ENCODE peak calls at places on chromosome 21, in four cellular contexts. U is uterus, H is kidney epithelial cell, Y is HFF-Myc. V is an unnamed sample.
A peak's percentile ranks its signal among the peaks of the same experiment; 100 is the strongest.

GRCh38 chr21:14959343-14959742 is 105.5 kb downstream of the NRIP1 start:
- DNase-seq in U (no peak), Y (no peak), H (no peak), V (no peak)

GRCh38 chr21:33434770-33435360 is 31.7 kb downstream of the IFNGR2 start:
- DNase-seq in U (no peak), H (peak; percentile 82), Y (peak; percentile 59), V (peak; percentile 92)

GRCh38 chr21:15552914-15553491 is 176.8 kb upstream of the USP25 start:
- DNase-seq in U (no peak), H (no peak), Y (no peak), V (peak; percentile 1)

GRCh38 chr21:17673261-17674020 is 60.7 kb upstream of the BTG3 start:
- DNase-seq in H (no peak), U (no peak), Y (peak; percentile 15), V (no peak)

GRCh38 chr21:17742181-17742580 is 77.0 kb downstream of the C21orf91 start:
- DNase-seq in Y (no peak), U (no peak), H (no peak), V (no peak)

GRCh38 chr21:21175798-21176334 is 177.7 kb downstream of the NCAM2 start:
- DNase-seq in H (no peak), U (no peak), Y (no peak), V (no peak)

GRCh38 chr21:37670883-37671282 is 245.4 kb downstream of the KCNJ6 start:
- DNase-seq in U (no peak), H (no peak), Y (no peak), V (peak; percentile 39)

GRCh38 chr21:15781986-15782385 is 52.2 kb downstream of the USP25 start:
- DNase-seq in U (no peak), H (no peak), Y (no peak), V (no peak)

GRCh38 chr21:15935530-15935929 is 205.7 kb downstream of the USP25 start:
- DNase-seq in Y (no peak), H (peak; percentile 19), U (no peak), V (no peak)

GRCh38 chr21:43908167-43908566 is 43.1 kb downstream of the AGPAT3 start:
- DNase-seq in U (no peak), Y (no peak), H (no peak), V (no peak)

GRCh38 chr21:37503848-37504467 is 137.4 kb downstream of the DYRK1A start:
- DNase-seq in U (no peak), Y (peak; percentile 25), H (no peak), V (peak; percentile 74)

GRCh38 chr21:34603710-34604057 is 11.2 kb downstream of the RCAN1 start:
- DNase-seq in H (no peak), U (no peak), Y (no peak), V (no peak)

GRCh38 chr21:31310750-31311149 is 33.3 kb downstream of the TIAM1 start:
- DNase-seq in U (no peak), H (no peak), Y (no peak), V (peak; percentile 56)

GRCh38 chr21:31282095-31282709 is 61.9 kb downstream of the TIAM1 start:
- DNase-seq in U (no peak), H (peak; percentile 61), Y (peak; percentile 15), V (peak; percentile 100)

GRCh38 chr21:27759091-27759659 is 792.3 kb upstream of the ADAMTS5 start:
- DNase-seq in Y (no peak), H (no peak), U (no peak), V (no peak)

GRCh38 chr21:44527156-44527982 is 12.6 kb downstream of the KRTAP10-1 start:
- DNase-seq in U (peak; percentile 1), Y (no peak), H (no peak), V (no peak)

GRCh38 chr21:33059319-33059894 is 10.5 kb upstream of the OLIG1 start:
- DNase-seq in Y (no peak), H (no peak), U (no peak), V (no peak)

GRCh38 chr21:22535630-22536029 is 1537.4 kb downstream of the NCAM2 start:
- DNase-seq in U (no peak), H (no peak), Y (no peak), V (no peak)

GRCh38 chr21:25733859-25734653 is 648 bp downstream of the ATP5PF start:
- DNase-seq in Y (no peak), U (no peak), H (no peak), V (peak; percentile 39)

GRCh38 chr21:34020005-34020847 is 53.2 kb upstream of the MRPS6 start:
- DNase-seq in Y (no peak), U (no peak), H (no peak), V (peak; percentile 34)

GRCh38 chr21:16176570-16176969 is 446.8 kb downstream of the USP25 start:
- DNase-seq in U (no peak), Y (no peak), H (no peak), V (peak; percentile 25)

GRCh38 chr21:32087452-32087851 is 191.4 kb downstream of the MIS18A start:
- DNase-seq in Y (no peak), H (no peak), U (no peak), V (no peak)

DNA sequence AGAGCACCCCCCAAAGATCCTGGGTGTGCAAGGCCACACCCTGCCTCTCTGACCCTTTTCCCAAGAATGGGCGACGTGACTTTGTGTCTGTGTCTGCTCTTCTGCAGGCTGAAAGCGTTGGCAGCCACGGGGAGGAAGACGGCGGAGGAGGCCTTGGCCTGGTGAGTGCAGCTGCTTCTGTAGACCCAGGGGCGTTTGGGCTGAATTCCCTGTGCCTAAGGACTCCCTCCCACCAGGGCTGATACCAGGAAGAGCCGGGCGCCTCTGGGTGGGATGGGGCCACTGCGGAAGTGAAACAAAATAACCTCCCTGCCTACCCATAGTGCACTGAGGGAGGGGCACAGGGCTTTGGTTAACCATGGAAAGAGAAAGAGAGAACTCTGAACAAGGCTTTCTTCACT is 2.5 kb downstream of the UBASH3A start:
- DNase-seq in H (no peak), U (no peak), Y (no peak), V (no peak)
- H3K4me3 ChIP-seq in H (no peak overlapping the region), U (no peak overlapping the region), Y (no peak overlapping the region), V (no peak overlapping the region)

GRCh38 chr21:39705849-39706248 is 39.1 kb upstream of the IGSF5 start:
- DNase-seq in U (no peak), H (no peak), Y (no peak), V (no peak)
- TF ChIP-seq CTCF in U (no peak), H (no peak), Y (no peak), V (peak; percentile 12)

GRCh38 chr21:46099476-46099875 is 1.6 kb downstream of the COL6A2 start:
- DNase-seq in U (peak; percentile 54), H (no peak), Y (no peak), V (no peak)

GRCh38 chr21:46100020-46100419 is 2.1 kb downstream of the COL6A2 start:
- DNase-seq in H (no peak), Y (no peak), U (no peak), V (no peak)

GRCh38 chr21:46097826-46098286 is at the start of gene COL6A2:
- DNase-seq in U (peak; percentile 77), Y (no peak), H (no peak), V (peak; percentile 64)

GRCh38 chr21:46096997-46097825 is 701 bp upstream of the COL6A2 start:
- DNase-seq in Y (no peak), H (no peak), U (peak; percentile 50), V (no peak)

GRCh38 chr21:46098303-46099141 is 610 bp downstream of the COL6A2 start:
- DNase-seq in Y (no peak), H (no peak), U (peak; percentile 51), V (no peak)
- H3K4me3 ChIP-seq in Y (peak overlapping the region; percentile 88), H (peak overlapping the region; percentile 58), U (peak overlapping the region; percentile 97), V (peak overlapping the region; percentile 90)

GRCh38 chr21:36127977-36128376 is 6.9 kb upstream of the CBR3 start:
- DNase-seq in Y (no peak), H (no peak), U (no peak), V (no peak)
- TF ChIP-seq CTCF in Y (no peak), H (no peak), U (no peak), V (no peak)

GRCh38 chr21:23986214-23986613 is 1621.1 kb downstream of the MRPL39 start:
- DNase-seq in Y (no peak), U (no peak), H (no peak), V (no peak)
- H3K4me3 ChIP-seq in Y (no peak overlapping the region), U (no peak overlapping the region), H (no peak overlapping the region), V (no peak overlapping the region)

V was measured in fibroblast of lung.